ENCODE peak calls at places on chromosomes 13 and 19, in eight cellular contexts. One of them, this sample, is unnamed.

GRCh38 chr13:47679391-47679790 is 321.7 kb downstream of the SUCLA2 start:
- DNase-seq in ELF-1: no peak
- DNase-seq in NCI-H1417: no peak
- DNase-seq in stimulated activated CD4-positive, alpha-beta T cell treated with anti-CD3 and anti-CD28 coated beads, TNF-alpha, amount 100 ng/mL, for 1 hour: no peak
- DNase-seq in NCI-H345: no peak
- DNase-seq in CD8-positive, alpha-beta memory T cell: no peak
- DNase-seq in breast epithelium: no peak
- DNase-seq in GOT3: no peak
- DNase-seq in this sample: no peak

GRCh38 chr19:33700408-33700757 is 78.6 kb downstream of the CHST8 start:
- DNase-seq in ELF-1: no peak
- DNase-seq in NCI-H1417: no peak
- DNase-seq in stimulated activated CD4-positive, alpha-beta T cell treated with anti-CD3 and anti-CD28 coated beads, TNF-alpha, amount 100 ng/mL, for 1 hour: no peak
- DNase-seq in NCI-H345: no peak
- DNase-seq in CD8-positive, alpha-beta memory T cell: no peak
- DNase-seq in breast epithelium: no peak
- DNase-seq in GOT3: no peak
- DNase-seq in this sample: no peak

GRCh38 chr13:45162194-45162593 is 38.7 kb downstream of the KCTD4 start:
- DNase-seq in ELF-1: no peak
- DNase-seq in NCI-H1417: no peak
- DNase-seq in stimulated activated CD4-positive, alpha-beta T cell treated with anti-CD3 and anti-CD28 coated beads, TNF-alpha, amount 100 ng/mL, for 1 hour: no peak
- DNase-seq in NCI-H345: no peak
- DNase-seq in CD8-positive, alpha-beta memory T cell: no peak
- DNase-seq in breast epithelium: no peak
- DNase-seq in GOT3: no peak
- DNase-seq in this sample: no peak

GRCh38 chr19:45117167-45117594 is 24.2 kb downstream of the PPP1R37 start:
- DNase-seq in ELF-1: peak; percentile 69
- DNase-seq in NCI-H1417: peak; percentile 92
- DNase-seq in stimulated activated CD4-positive, alpha-beta T cell treated with anti-CD3 and anti-CD28 coated beads, TNF-alpha, amount 100 ng/mL, for 1 hour: no peak
- DNase-seq in NCI-H345: peak; percentile 77
- DNase-seq in CD8-positive, alpha-beta memory T cell: peak; percentile 43
- DNase-seq in breast epithelium: no peak
- DNase-seq in GOT3: no peak
- DNase-seq in this sample: peak; percentile 47

GRCh38 chr13:37446503-37446902 is 152.1 kb downstream of the POSTN start:
- DNase-seq in ELF-1: no peak
- DNase-seq in NCI-H1417: no peak
- DNase-seq in stimulated activated CD4-positive, alpha-beta T cell treated with anti-CD3 and anti-CD28 coated beads, TNF-alpha, amount 100 ng/mL, for 1 hour: no peak
- DNase-seq in NCI-H345: no peak
- DNase-seq in CD8-positive, alpha-beta memory T cell: no peak
- DNase-seq in breast epithelium: no peak
- DNase-seq in GOT3: no peak
- DNase-seq in this sample: no peak

GRCh38 chr13:56558698-56559320 is 581.9 kb upstream of the PRR20A start:
- DNase-seq in ELF-1: no peak
- DNase-seq in NCI-H1417: no peak
- DNase-seq in stimulated activated CD4-positive, alpha-beta T cell treated with anti-CD3 and anti-CD28 coated beads, TNF-alpha, amount 100 ng/mL, for 1 hour: no peak
- DNase-seq in NCI-H345: no peak
- DNase-seq in CD8-positive, alpha-beta memory T cell: no peak
- DNase-seq in breast epithelium: no peak
- DNase-seq in GOT3: no peak
- DNase-seq in this sample: no peak

GRCh38 chr13:23458972-23459371 is 25.5 kb upstream of the SACS start:
- DNase-seq in ELF-1: no peak
- DNase-seq in NCI-H1417: no peak
- DNase-seq in stimulated activated CD4-positive, alpha-beta T cell treated with anti-CD3 and anti-CD28 coated beads, TNF-alpha, amount 100 ng/mL, for 1 hour: no peak
- DNase-seq in NCI-H345: no peak
- DNase-seq in CD8-positive, alpha-beta memory T cell: no peak
- DNase-seq in breast epithelium: no peak
- DNase-seq in GOT3: no peak
- DNase-seq in this sample: no peak

GRCh38 chr13:39586142-39586541 is 16.9 kb downstream of the LHFPL6 start:
- DNase-seq in ELF-1: no peak
- DNase-seq in NCI-H1417: no peak
- DNase-seq in stimulated activated CD4-positive, alpha-beta T cell treated with anti-CD3 and anti-CD28 coated beads, TNF-alpha, amount 100 ng/mL, for 1 hour: no peak
- DNase-seq in NCI-H345: no peak
- DNase-seq in CD8-positive, alpha-beta memory T cell: no peak
- DNase-seq in breast epithelium: no peak
- DNase-seq in GOT3: no peak
- DNase-seq in this sample: no peak

GRCh38 chr19:38736413-38737280 is 7.6 kb downstream of the CAPN12 start:
- DNase-seq in ELF-1: peak; percentile 36
- DNase-seq in NCI-H1417: peak; percentile 27
- DNase-seq in stimulated activated CD4-positive, alpha-beta T cell treated with anti-CD3 and anti-CD28 coated beads, TNF-alpha, amount 100 ng/mL, for 1 hour: no peak
- DNase-seq in NCI-H345: peak; percentile 90
- DNase-seq in CD8-positive, alpha-beta memory T cell: peak; percentile 36
- DNase-seq in breast epithelium: peak; percentile 75
- DNase-seq in GOT3: no peak
- DNase-seq in this sample: peak; percentile 36

GRCh38 chr13:101869553-101869952 is 417.1 kb downstream of the ITGBL1 start:
- DNase-seq in ELF-1: no peak
- DNase-seq in NCI-H1417: peak; percentile 43
- DNase-seq in stimulated activated CD4-positive, alpha-beta T cell treated with anti-CD3 and anti-CD28 coated beads, TNF-alpha, amount 100 ng/mL, for 1 hour: no peak
- DNase-seq in NCI-H345: peak; percentile 7
- DNase-seq in CD8-positive, alpha-beta memory T cell: no peak
- DNase-seq in breast epithelium: no peak
- DNase-seq in GOT3: no peak
- DNase-seq in this sample: no peak